ENCODE peak calls at places on chromosomes 3 and 15, in six cellular contexts. P is Peyer's patch, K is NT2/D1, W is amygdala, U is choroid plexus epithelial cell, G is NCI-H748 treated with DMSO at 0.1 percent for 48 hours. Y is an unnamed sample.

GRCh38 chr3:127493924-127494646 is 96.4 kb downstream of the TPRA1 start:
- DNase-seq in K (peak), G (no peak), U (no peak), P (no peak), W (no peak), Y (peak)

GRCh38 chr15:59279023-59279422 is 72.4 kb downstream of the LDHAL6B start:
- DNase-seq in W (no peak), U (no peak), P (no peak), G (no peak), K (no peak), Y (no peak)

GRCh38 chr3:67863869-67864268 is 209.5 kb upstream of the SUCLG2 start:
- DNase-seq in W (no peak), G (no peak), P (no peak), K (peak), U (peak), Y (peak)

GRCh38 chr15:89111352-89111751 is 23.1 kb downstream of the ABHD2 start:
- DNase-seq in U (no peak), W (no peak), P (no peak), K (no peak), G (no peak), Y (no peak)

GRCh38 chr3:190519886-190520285 is 6.0 kb downstream of the IL1RAP start:
- DNase-seq in U (no peak), W (no peak), G (no peak), K (no peak), P (no peak), Y (no peak)

GRCh38 chr3:85110393-85110792 is 151.6 kb downstream of the CADM2 start:
- DNase-seq in U (no peak), W (no peak), G (no peak), P (no peak), K (no peak), Y (no peak)

GRCh38 chr15:48927181-48927580 is 36.5 kb downstream of the SHC4 start:
- DNase-seq in U (no peak), G (no peak), W (no peak), K (no peak), P (no peak), Y (no peak)

GRCh38 chr3:45874677-45875346 is 11.5 kb upstream of the CCR9 start:
- DNase-seq in W (no peak), K (no peak), U (no peak), P (no peak), G (no peak), Y (no peak)

GRCh38 chr3:150429767-150430166 is 21.7 kb downstream of the TSC22D2 start:
- DNase-seq in P (no peak), W (no peak), K (no peak), U (no peak), G (no peak), Y (no peak)

GRCh38 chr3:197801801-197802504 is 10.9 kb downstream of the LRCH3 start:
- DNase-seq in K (no peak), G (no peak), W (no peak), P (no peak), U (peak), Y (peak)

GRCh38 chr3:66253790-66254620 is 33.2 kb downstream of the SLC25A26 start:
- DNase-seq in K (peak), W (no peak), P (no peak), G (peak), U (peak), Y (peak)

GRCh38 chr15:28909958-28910500 is 24.3 kb downstream of the APBA2 start:
- DNase-seq in W (no peak), K (no peak), G (no peak), U (no peak), P (no peak), Y (no peak)

GRCh38 chr15:52695146-52695545 is 16.0 kb upstream of the ATOSA start:
- DNase-seq in P (no peak), G (no peak), K (no peak), W (no peak), U (no peak), Y (no peak)

GRCh38 chr15:26222781-26223180 is 359.7 kb upstream of the ATP10A start:
- DNase-seq in G (no peak), K (no peak), P (no peak), W (no peak), U (no peak), Y (no peak)

GRCh38 chr15:99128411-99128810 is 23.5 kb downstream of the SYNM start:
- DNase-seq in W (no peak), G (no peak), K (no peak), U (no peak), P (no peak), Y (no peak)

GRCh38 chr3:13495921-13496723 is 16.0 kb downstream of the HDAC11 start:
- DNase-seq in K (peak), W (peak), U (peak), G (peak), P (peak), Y (peak)

GRCh38 chr15:51909591-51909990 is 62.0 kb downstream of the LEO1 start:
- DNase-seq in P (no peak), G (no peak), K (no peak), U (no peak), W (no peak), Y (no peak)

GRCh38 chr15:84681822-84682221 is 23.8 kb upstream of the NMB start:
- DNase-seq in U (peak), G (no peak), K (no peak), P (no peak), W (no peak), Y (no peak)

GRCh38 chr15:77059761-77060345 is 11.1 kb downstream of the TSPAN3 start:
- DNase-seq in W (no peak), P (no peak), U (peak), G (no peak), K (no peak), Y (no peak)

GRCh38 chr3:171459130-171459941 is 869 bp downstream of the TNIK start:
- DNase-seq in G (peak), U (peak), K (no peak), P (peak), W (peak), Y (peak)

GRCh38 chr3:172285844-172286243 is 162.4 kb downstream of the GHSR start:
- DNase-seq in K (no peak), P (no peak), U (peak), G (no peak), W (no peak), Y (no peak)

GRCh38 chr3:52385157-52385556 is 59.7 kb downstream of the SEMA3G start:
- DNase-seq in P (no peak), G (no peak), K (peak), U (peak), W (no peak), Y (peak)